ENCODE peak calls at places on chromosomes 5 and 9, in ten cellular contexts. E is astrocyte, S is thyroid gland, K is A549, O is uterus, N is SJSA1, A is hepatocyte, J is tibial artery, I is GM23248, R is endothelial cell of umbilical vein. D is an unnamed sample. For H3K9me3, the result is how much of the 10 kb centered on the place peaks cover.

GRCh38 chr5:118529361-118530154 is 458.8 kb downstream of the DTWD2 start:
- DNase-seq in K (no peak), R (no peak), J (no peak), A (no peak), N (no peak), E (no peak), I (no peak), S (peak), O (no peak), D (no peak)

GRCh38 chr9:9783211-9783610 is 829.6 kb downstream of the PTPRD start:
- DNase-seq in S (no peak), O (no peak), R (no peak), K (no peak), I (no peak), E (no peak), J (no peak), A (no peak), N (no peak), D (no peak)

GRCh38 chr5:141512390-141513020 is 23.6 kb downstream of the PCDHGC5 start:
- DNase-seq in R (peak), K (peak), A (peak), I (peak), E (peak), O (peak), S (peak), N (no peak), J (peak), D (peak)

GRCh38 chr5:141319202-141319601 is 1.4 kb downstream of the TAF7 start:
- DNase-seq in E (no peak), K (no peak), N (peak), A (no peak), I (peak), S (no peak), R (no peak), J (no peak), O (no peak), D (no peak)

GRCh38 chr9:115520626-115521025 is 402.7 kb upstream of the TNC start:
- DNase-seq in I (no peak), E (peak), R (no peak), K (no peak), S (no peak), O (no peak), A (no peak), N (no peak), J (no peak), D (no peak)

GRCh38 chr9:79955300-79955699 is 383.5 kb downstream of the TLE4 start:
- DNase-seq in N (no peak), R (no peak), S (no peak), I (peak), A (no peak), E (no peak), O (no peak), K (no peak), J (no peak), D (no peak)

GRCh38 chr9:129052592-129052991 is 16.2 kb downstream of the MIGA2 start:
- DNase-seq in K (no peak), N (no peak), J (no peak), E (no peak), A (no peak), S (peak), R (no peak), I (no peak), O (no peak), D (no peak)

GRCh38 chr9:112074250-112075008 is 100.7 kb downstream of the SUSD1 start:
- DNase-seq in J (peak), R (peak), A (peak), S (peak), O (peak), I (peak), E (peak), K (no peak), N (peak), D (no peak)

GRCh38 chr5:24110019-24110615 is 534.7 kb downstream of the CDH10 start:
- DNase-seq in S (no peak), J (no peak), R (no peak), N (no peak), E (peak), O (no peak), K (peak), A (peak), I (peak), D (no peak)

DNA sequence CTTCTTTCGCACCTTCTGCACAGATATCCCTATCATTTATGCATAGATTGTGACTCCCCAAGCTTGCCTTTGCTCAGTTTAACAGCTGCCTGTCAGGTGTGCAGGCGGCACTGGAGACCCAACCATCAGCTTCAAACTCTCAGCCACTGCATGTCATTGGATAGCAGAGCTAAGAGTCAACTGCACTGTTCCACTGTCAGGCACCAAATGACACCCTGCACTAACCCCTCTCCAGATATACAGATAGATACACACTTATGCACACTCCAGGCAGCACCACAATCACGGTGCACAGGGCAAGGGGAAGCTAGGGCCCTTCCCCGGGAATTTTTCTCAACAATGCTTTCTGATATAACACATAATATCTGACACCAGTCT is 142.4 kb downstream of the BNC2 start:
- DNase-seq in J (no peak), E (no peak), O (no peak), A (no peak), K (no peak), R (no peak), S (peak), I (peak), N (no peak), D (no peak)
- H3K4me3 ChIP-seq in J (peak), E (peak), O (peak), A (peak), K (peak), R (no peak), S (no peak), I (peak), N (no peak), D (peak)

GRCh38 chr5:174612686-174613085 is 111.7 kb upstream of the MSX2 start:
- DNase-seq in N (no peak), R (no peak), J (no peak), I (peak), K (peak), A (peak), E (no peak), S (no peak), O (no peak), D (no peak)

GRCh38 chr5:174617285-174617684 is 107.1 kb upstream of the MSX2 start:
- DNase-seq in K (no peak), I (no peak), E (no peak), R (no peak), J (no peak), N (no peak), S (no peak), O (no peak), A (no peak), D (no peak)

GRCh38 chr5:174617910-174618309 is 106.5 kb upstream of the MSX2 start:
- DNase-seq in A (peak), O (no peak), K (no peak), I (no peak), J (no peak), S (no peak), R (no peak), N (no peak), E (no peak), D (no peak)

GRCh38 chr5:174615986-174616500 is 108.3 kb upstream of the MSX2 start:
- DNase-seq in S (no peak), N (no peak), K (no peak), R (no peak), E (no peak), A (no peak), J (no peak), O (no peak), I (no peak), D (no peak)

DNA sequence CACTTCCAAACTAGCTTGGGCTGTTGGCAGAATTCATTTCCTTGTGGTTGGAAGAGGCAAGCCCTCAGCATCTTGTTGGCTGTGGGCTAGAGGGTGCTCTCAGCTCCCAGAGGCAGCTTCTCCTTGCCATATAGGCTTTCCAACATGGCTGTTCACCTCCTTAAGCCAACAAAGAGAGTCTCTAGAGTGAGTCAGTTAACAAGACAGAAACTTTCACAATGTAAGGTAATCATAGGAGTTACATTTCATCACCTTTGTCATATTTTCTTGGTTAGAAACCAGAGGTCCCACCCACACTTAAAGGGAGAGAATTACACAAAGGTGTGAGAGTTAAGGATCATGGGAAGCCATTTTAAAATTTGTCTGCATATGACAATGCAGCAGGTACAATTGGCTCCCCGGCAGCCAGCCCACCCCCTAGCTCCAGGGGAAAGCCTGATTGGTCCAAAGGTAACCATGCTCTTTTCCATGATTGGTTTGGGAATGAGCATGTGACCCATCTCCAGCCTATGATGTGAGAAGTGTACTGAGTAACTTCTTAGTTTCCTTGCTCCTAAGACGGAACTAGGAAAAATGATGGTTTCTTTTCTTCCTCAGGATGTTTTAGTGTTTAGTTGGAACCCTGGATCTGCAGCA is 109.8 kb upstream of the MSX2 start:
- DNase-seq in S (no peak), A (no peak), O (no peak), R (no peak), J (no peak), E (no peak), N (no peak), K (no peak), I (no peak), D (no peak)
- H3K27ac ChIP-seq in S (no peak), A (no peak), O (no peak), R (no peak), J (no peak), E (no peak), N (no peak), K (no peak), I (no peak), D (no peak)

GRCh38 chr9:34363619-34364351 is 12.9 kb downstream of the MYORG start:
- DNase-seq in R (peak), J (no peak), S (no peak), O (no peak), K (no peak), N (no peak), I (no peak), E (no peak), A (no peak), D (no peak)

GRCh38 chr9:34366365-34366764 is 10.3 kb downstream of the MYORG start:
- DNase-seq in A (no peak), I (no peak), K (no peak), S (no peak), R (no peak), O (no peak), J (no peak), E (no peak), N (no peak), D (no peak)

GRCh38 chr9:34370335-34370969 is 6.2 kb downstream of the MYORG start:
- DNase-seq in A (no peak), K (no peak), O (no peak), I (no peak), E (no peak), N (no peak), R (no peak), S (no peak), J (no peak), D (no peak)

GRCh38 chr9:34362614-34363013 is 14.1 kb downstream of the MYORG start:
- DNase-seq in R (no peak), S (no peak), I (no peak), A (no peak), O (no peak), J (no peak), E (no peak), K (no peak), N (no peak), D (no peak)

DNA sequence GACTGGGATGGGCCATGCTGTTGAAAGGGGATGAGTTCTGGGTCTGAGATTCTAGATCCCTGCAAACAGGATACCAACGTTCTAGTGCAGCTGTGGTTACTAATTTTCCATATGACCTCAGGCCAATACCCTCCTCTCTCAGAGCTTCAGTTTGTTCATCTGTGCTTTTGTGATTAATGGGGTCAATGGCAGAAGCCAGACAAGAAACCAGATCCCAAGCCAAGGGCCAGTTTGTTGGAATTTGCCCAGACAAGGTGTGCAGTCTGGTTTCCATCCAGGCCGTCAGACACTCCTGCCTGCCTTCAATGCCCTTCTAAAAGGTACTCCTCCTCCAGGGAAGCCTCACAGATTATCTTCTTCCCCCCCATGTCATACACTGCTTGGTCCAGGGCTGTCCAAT is 11.4 kb downstream of the MYORG start:
- DNase-seq in O (no peak), S (no peak), N (no peak), K (no peak), I (no peak), A (no peak), E (no peak), R (no peak), J (no peak), D (no peak)
- H3K9me3 ChIP-seq in O (under half), S (under half), N (under half), K (under half), I (under half), A (under half), E (under half), R (under half), J (under half), D (under half)

GRCh38 chr5:94429566-94429965 is 188.8 kb downstream of the KIAA0825 start:
- DNase-seq in S (no peak), N (no peak), O (no peak), A (no peak), R (no peak), E (no peak), I (no peak), K (no peak), J (no peak), D (no peak)

GRCh38 chr5:94431696-94432095 is 186.7 kb downstream of the KIAA0825 start:
- DNase-seq in J (no peak), I (peak), A (no peak), R (no peak), E (no peak), N (no peak), O (no peak), S (no peak), K (no peak), D (no peak)

GRCh38 chr5:94433393-94434149 is 184.8 kb downstream of the KIAA0825 start:
- DNase-seq in O (no peak), J (peak), N (no peak), I (peak), A (no peak), E (peak), S (no peak), K (no peak), R (peak), D (no peak)

GRCh38 chr5:94432499-94432898 is 185.9 kb downstream of the KIAA0825 start:
- DNase-seq in S (no peak), E (peak), O (no peak), R (peak), N (no peak), K (no peak), A (peak), J (no peak), I (peak), D (no peak)
- H3K4me3 ChIP-seq in S (no peak), E (no peak), O (no peak), R (no peak), N (no peak), K (no peak), A (no peak), J (no peak), I (no peak), D (no peak)

GRCh38 chr5:73498057-73498992 is at the start of gene BTF3:
- DNase-seq in R (peak), K (peak), I (peak), J (peak), S (peak), A (peak), E (peak), O (peak), N (peak), D (peak)

GRCh38 chr5:73497537-73498056 is 645 bp upstream of the BTF3 start:
- DNase-seq in J (no peak), N (peak), S (no peak), O (no peak), E (peak), R (no peak), K (no peak), A (no peak), I (no peak), D (no peak)

GRCh38 chr5:73501406-73501805 is 3.2 kb downstream of the BTF3 start:
- DNase-seq in K (no peak), A (no peak), R (no peak), S (no peak), J (no peak), E (no peak), N (no peak), O (no peak), I (no peak), D (no peak)

GRCh38 chr5:73499187-73499586 is 945 bp downstream of the BTF3 start:
- DNase-seq in J (no peak), R (peak), A (no peak), I (peak), N (peak), S (no peak), E (no peak), K (no peak), O (no peak), D (no peak)

GRCh38 chr5:73499756-73500155 is 1.5 kb downstream of the BTF3 start:
- DNase-seq in S (no peak), E (no peak), I (no peak), R (no peak), A (no peak), O (no peak), K (no peak), N (no peak), J (no peak), D (no peak)
- H3K27ac ChIP-seq in S (no peak), E (peak), I (peak), R (peak), A (peak), O (no peak), K (peak), N (no peak), J (no peak), D (no peak)